ENCODE peak calls at places on chromosomes 11 and 22, in ten cellular contexts. One of them, this sample, is unnamed.

GRCh38 chr11:44791546-44791945 is 64.8 kb downstream of the TSPAN18 start:
- DNase-seq in suprapubic skin: peak; percentile 37
- DNase-seq in IMR-90: no peak
- DNase-seq in prostate gland: no peak
- DNase-seq in stomach: no peak
- DNase-seq in uterus: no peak
- DNase-seq in HCT116: no peak
- DNase-seq in A549: no peak
- DNase-seq in upper lobe of left lung: no peak
- DNase-seq in right lobe of liver: no peak
- DNase-seq in this sample: no peak

GRCh38 chr11:90204832-90205646 is 17.8 kb downstream of the CHORDC1 start:
- DNase-seq in A549: peak; percentile 32
- DNase-seq in IMR-90: peak; percentile 66
- DNase-seq in right lobe of liver: no peak
- DNase-seq in uterus: no peak
- DNase-seq in upper lobe of left lung: no peak
- DNase-seq in prostate gland: no peak
- DNase-seq in stomach: no peak
- DNase-seq in suprapubic skin: no peak
- DNase-seq in HCT116: peak; percentile 39
- DNase-seq in this sample: no peak

GRCh38 chr11:134761926-134762247 is 349.8 kb upstream of the B3GAT1 start:
- DNase-seq in stomach: no peak
- DNase-seq in suprapubic skin: no peak
- DNase-seq in prostate gland: no peak
- DNase-seq in IMR-90: no peak
- DNase-seq in uterus: no peak
- DNase-seq in A549: no peak
- DNase-seq in HCT116: no peak
- DNase-seq in upper lobe of left lung: peak; percentile 70
- DNase-seq in right lobe of liver: no peak
- DNase-seq in this sample: no peak

GRCh38 chr11:122100222-122101080 is 15.6 kb downstream of the BLID start:
- DNase-seq in suprapubic skin: peak; percentile 77
- DNase-seq in A549: no peak
- DNase-seq in stomach: no peak
- DNase-seq in upper lobe of left lung: peak; percentile 51
- DNase-seq in right lobe of liver: no peak
- DNase-seq in uterus: peak; percentile 84
- DNase-seq in prostate gland: peak; percentile 36
- DNase-seq in HCT116: no peak
- DNase-seq in IMR-90: peak; percentile 68
- DNase-seq in this sample: no peak

GRCh38 chr11:28616566-28616965 is 508.4 kb downstream of the METTL15 start:
- DNase-seq in HCT116: no peak
- DNase-seq in stomach: no peak
- DNase-seq in upper lobe of left lung: no peak
- DNase-seq in prostate gland: no peak
- DNase-seq in IMR-90: no peak
- DNase-seq in suprapubic skin: no peak
- DNase-seq in A549: no peak
- DNase-seq in uterus: no peak
- DNase-seq in right lobe of liver: no peak
- DNase-seq in this sample: no peak

GRCh38 chr11:74325649-74326645 is 14.5 kb upstream of the P4HA3 start:
- DNase-seq in suprapubic skin: peak; percentile 88
- DNase-seq in IMR-90: peak; percentile 94
- DNase-seq in stomach: peak; percentile 91
- DNase-seq in upper lobe of left lung: no peak
- DNase-seq in A549: no peak
- DNase-seq in uterus: peak; percentile 69
- DNase-seq in prostate gland: peak; percentile 53
- DNase-seq in right lobe of liver: no peak
- DNase-seq in HCT116: no peak
- DNase-seq in this sample: no peak

GRCh38 chr11:3950996-3951662 is 95.7 kb downstream of the STIM1 start:
- DNase-seq in stomach: no peak
- DNase-seq in IMR-90: peak; percentile 81
- DNase-seq in uterus: no peak
- DNase-seq in upper lobe of left lung: no peak
- DNase-seq in right lobe of liver: no peak
- DNase-seq in suprapubic skin: no peak
- DNase-seq in prostate gland: no peak
- DNase-seq in A549: no peak
- DNase-seq in HCT116: no peak
- DNase-seq in this sample: no peak

GRCh38 chr11:12802418-12803085 is 128.3 kb downstream of the TEAD1 start:
- DNase-seq in right lobe of liver: peak; percentile 90
- DNase-seq in HCT116: peak; percentile 97
- DNase-seq in prostate gland: peak; percentile 84
- DNase-seq in upper lobe of left lung: no peak
- DNase-seq in A549: peak; percentile 94
- DNase-seq in suprapubic skin: no peak
- DNase-seq in IMR-90: peak; percentile 90
- DNase-seq in uterus: peak; percentile 82
- DNase-seq in stomach: peak; percentile 92
- DNase-seq in this sample: no peak

GRCh38 chr11:69249641-69250502 is 44.1 kb upstream of the MYEOV start:
- DNase-seq in IMR-90: peak; percentile 69
- DNase-seq in prostate gland: no peak
- DNase-seq in suprapubic skin: peak; percentile 60
- DNase-seq in stomach: no peak
- DNase-seq in HCT116: no peak
- DNase-seq in A549: no peak
- DNase-seq in upper lobe of left lung: peak; percentile 79
- DNase-seq in uterus: no peak
- DNase-seq in right lobe of liver: no peak
- DNase-seq in this sample: no peak

GRCh38 chr22:27063841-27064240 is 406.5 kb downstream of the MIAT start:
- DNase-seq in prostate gland: no peak
- DNase-seq in IMR-90: no peak
- DNase-seq in stomach: no peak
- DNase-seq in right lobe of liver: no peak
- DNase-seq in A549: no peak
- DNase-seq in suprapubic skin: no peak
- DNase-seq in uterus: no peak
- DNase-seq in upper lobe of left lung: no peak
- DNase-seq in HCT116: no peak
- DNase-seq in this sample: no peak

GRCh38 chr11:74141274-74141695 is 29.5 kb downstream of the C2CD3 start:
- DNase-seq in prostate gland: peak; percentile 70
- DNase-seq in upper lobe of left lung: no peak
- DNase-seq in IMR-90: no peak
- DNase-seq in A549: no peak
- DNase-seq in HCT116: no peak
- DNase-seq in stomach: peak; percentile 47
- DNase-seq in uterus: no peak
- DNase-seq in right lobe of liver: no peak
- DNase-seq in suprapubic skin: no peak
- DNase-seq in this sample: no peak

GRCh38 chr11:75265851-75266531 is 25.4 kb downstream of the TPBGL start:
- DNase-seq in prostate gland: no peak
- DNase-seq in uterus: peak; percentile 9
- DNase-seq in stomach: no peak
- DNase-seq in IMR-90: peak; percentile 19
- DNase-seq in suprapubic skin: peak; percentile 56
- DNase-seq in A549: no peak
- DNase-seq in upper lobe of left lung: no peak
- DNase-seq in right lobe of liver: no peak
- DNase-seq in HCT116: no peak
- DNase-seq in this sample: no peak

GRCh38 chr11:27153136-27153535 is 112.5 kb downstream of the BBOX1 start:
- DNase-seq in right lobe of liver: no peak
- DNase-seq in suprapubic skin: no peak
- DNase-seq in A549: no peak
- DNase-seq in prostate gland: no peak
- DNase-seq in HCT116: no peak
- DNase-seq in upper lobe of left lung: no peak
- DNase-seq in IMR-90: no peak
- DNase-seq in uterus: no peak
- DNase-seq in stomach: no peak
- DNase-seq in this sample: no peak

GRCh38 chr11:35182317-35182939 is 43.5 kb downstream of the CD44 start:
- DNase-seq in upper lobe of left lung: no peak
- DNase-seq in right lobe of liver: no peak
- DNase-seq in IMR-90: no peak
- DNase-seq in prostate gland: peak; percentile 39
- DNase-seq in HCT116: no peak
- DNase-seq in stomach: no peak
- DNase-seq in uterus: no peak
- DNase-seq in suprapubic skin: no peak
- DNase-seq in A549: no peak
- DNase-seq in this sample: no peak
- TF ChIP-seq POLR2A in upper lobe of left lung: no peak
- TF ChIP-seq POLR2A in right lobe of liver: no peak
- TF ChIP-seq POLR2A in IMR-90: no peak
- TF ChIP-seq POLR2A in prostate gland: no peak
- TF ChIP-seq POLR2A in HCT116: no peak
- TF ChIP-seq POLR2A in stomach: no peak
- TF ChIP-seq POLR2A in uterus: no peak
- TF ChIP-seq POLR2A in suprapubic skin: no peak
- TF ChIP-seq POLR2A in A549: no peak
- TF ChIP-seq POLR2A in this sample: no peak

DNA sequence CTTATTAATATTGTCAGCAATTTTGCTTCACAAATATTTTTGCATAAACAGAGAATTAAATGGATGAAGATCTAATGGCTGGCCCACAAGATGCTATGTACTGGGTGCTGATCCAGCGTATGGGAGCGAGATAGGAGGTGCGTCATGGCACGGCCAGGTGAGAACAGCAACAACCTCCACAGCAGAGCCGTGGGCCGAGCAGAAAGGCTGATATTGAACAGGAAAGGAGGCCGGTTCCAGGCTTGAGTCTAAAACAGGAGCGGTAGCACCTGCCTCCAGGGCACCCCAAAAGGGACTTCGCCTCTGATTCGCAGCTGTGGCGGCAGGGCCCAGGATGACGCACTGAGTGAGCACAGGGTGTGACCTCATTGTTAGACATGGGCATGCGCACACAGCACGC is 1502.1 kb downstream of the TBC1D22A start:
- DNase-seq in suprapubic skin: no peak
- DNase-seq in prostate gland: no peak
- DNase-seq in stomach: no peak
- DNase-seq in uterus: no peak
- DNase-seq in right lobe of liver: no peak
- DNase-seq in A549: no peak
- DNase-seq in HCT116: no peak
- DNase-seq in upper lobe of left lung: no peak
- DNase-seq in IMR-90: no peak
- DNase-seq in this sample: no peak
- H3K9me3 ChIP-seq in suprapubic skin: no peaks in the 10 kb centered on the region
- H3K9me3 ChIP-seq in prostate gland: no peaks in the 10 kb centered on the region
- H3K9me3 ChIP-seq in stomach: no peaks in the 10 kb centered on the region
- H3K9me3 ChIP-seq in uterus: no peaks in the 10 kb centered on the region
- H3K9me3 ChIP-seq in right lobe of liver: no peaks in the 10 kb centered on the region
- H3K9me3 ChIP-seq in A549: no peaks in the 10 kb centered on the region
- H3K9me3 ChIP-seq in HCT116: no peaks in the 10 kb centered on the region
- H3K9me3 ChIP-seq in upper lobe of left lung: no peaks in the 10 kb centered on the region
- H3K9me3 ChIP-seq in IMR-90: peaks cover 66% of the 10 kb centered on the region
- H3K9me3 ChIP-seq in this sample: no peaks in the 10 kb centered on the region

GRCh38 chr22:20125201-20126174 is 6.1 kb upstream of the ZDHHC8 start:
- DNase-seq in suprapubic skin: no peak
- DNase-seq in upper lobe of left lung: peak; percentile 60
- DNase-seq in HCT116: no peak
- DNase-seq in prostate gland: no peak
- DNase-seq in stomach: peak; percentile 40
- DNase-seq in right lobe of liver: peak; percentile 74
- DNase-seq in IMR-90: no peak
- DNase-seq in uterus: no peak
- DNase-seq in A549: no peak
- DNase-seq in this sample: no peak
- TF ChIP-seq POLR2A in suprapubic skin: no peak
- TF ChIP-seq POLR2A in upper lobe of left lung: no peak
- TF ChIP-seq POLR2A in HCT116: no peak
- TF ChIP-seq POLR2A in prostate gland: no peak
- TF ChIP-seq POLR2A in stomach: no peak
- TF ChIP-seq POLR2A in right lobe of liver: no peak
- TF ChIP-seq POLR2A in IMR-90: no peak
- TF ChIP-seq POLR2A in uterus: no peak
- TF ChIP-seq POLR2A in A549: no peak
- TF ChIP-seq POLR2A in this sample: no peak

GRCh38 chr11:63491614-63492372 is 826 bp upstream of the PLAAT5 start:
- DNase-seq in uterus: no peak
- DNase-seq in prostate gland: no peak
- DNase-seq in right lobe of liver: no peak
- DNase-seq in suprapubic skin: no peak
- DNase-seq in HCT116: no peak
- DNase-seq in A549: no peak
- DNase-seq in IMR-90: peak; percentile 46
- DNase-seq in upper lobe of left lung: no peak
- DNase-seq in stomach: no peak
- DNase-seq in this sample: no peak

GRCh38 chr11:63492441-63492840 is 1.5 kb upstream of the PLAAT5 start:
- DNase-seq in right lobe of liver: no peak
- DNase-seq in uterus: no peak
- DNase-seq in upper lobe of left lung: no peak
- DNase-seq in prostate gland: no peak
- DNase-seq in IMR-90: no peak
- DNase-seq in A549: no peak
- DNase-seq in stomach: no peak
- DNase-seq in suprapubic skin: no peak
- DNase-seq in HCT116: no peak
- DNase-seq in this sample: no peak

GRCh38 chr11:63491240-63491587 is 247 bp upstream of the PLAAT5 start:
- DNase-seq in HCT116: no peak
- DNase-seq in suprapubic skin: no peak
- DNase-seq in A549: no peak
- DNase-seq in uterus: no peak
- DNase-seq in IMR-90: no peak
- DNase-seq in stomach: no peak
- DNase-seq in upper lobe of left lung: no peak
- DNase-seq in right lobe of liver: no peak
- DNase-seq in prostate gland: no peak
- DNase-seq in this sample: no peak

GRCh38 chr11:63489879-63490278 is 1.1 kb downstream of the PLAAT5 start:
- DNase-seq in HCT116: no peak
- DNase-seq in prostate gland: no peak
- DNase-seq in stomach: no peak
- DNase-seq in uterus: no peak
- DNase-seq in A549: no peak
- DNase-seq in suprapubic skin: no peak
- DNase-seq in upper lobe of left lung: no peak
- DNase-seq in right lobe of liver: no peak
- DNase-seq in IMR-90: no peak
- DNase-seq in this sample: no peak

DNA sequence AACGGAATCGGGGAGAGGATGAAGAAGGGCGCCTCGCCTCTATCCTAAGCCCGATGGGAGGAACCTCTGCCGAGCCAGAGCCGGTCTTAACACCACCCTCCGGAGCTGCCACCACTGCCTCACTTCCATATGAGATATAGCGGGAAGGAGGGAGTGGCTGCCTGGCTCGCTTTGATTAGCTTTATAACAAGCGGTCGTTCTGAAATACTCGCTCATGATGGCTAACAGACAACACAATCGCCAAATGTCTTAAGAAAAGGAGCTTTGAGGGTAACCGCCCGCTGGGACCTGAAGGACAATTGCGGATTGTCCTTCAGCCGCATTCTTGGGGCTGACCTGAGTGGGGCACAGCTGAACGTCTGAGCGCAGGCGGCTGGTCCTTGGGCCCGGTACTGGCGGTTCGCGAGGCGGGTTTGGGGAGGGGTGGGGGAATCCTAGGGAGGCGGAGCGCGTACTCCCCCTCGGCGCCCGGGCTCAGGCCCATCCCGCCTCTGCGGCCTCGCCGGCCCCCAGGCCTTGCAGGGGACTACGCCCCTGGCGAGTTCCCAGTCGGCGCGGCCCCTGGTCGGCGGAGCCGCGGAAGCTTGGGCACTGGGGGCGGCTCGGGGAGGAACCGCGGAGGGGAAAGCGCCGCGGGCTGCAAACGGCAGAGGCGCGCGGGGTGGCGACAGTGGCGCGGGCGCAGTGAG is at the start of gene PLAAT5:
- DNase-seq in A549: no peak
- DNase-seq in right lobe of liver: no peak
- DNase-seq in stomach: no peak
- DNase-seq in upper lobe of left lung: peak; percentile 90
- DNase-seq in uterus: peak; percentile 39
- DNase-seq in prostate gland: no peak
- DNase-seq in suprapubic skin: no peak
- DNase-seq in HCT116: no peak
- DNase-seq in IMR-90: no peak
- DNase-seq in this sample: no peak
- H3K9me3 ChIP-seq in A549: peaks cover 5% of the 10 kb centered on the region
- H3K9me3 ChIP-seq in right lobe of liver: no peaks in the 10 kb centered on the region
- H3K9me3 ChIP-seq in stomach: peaks cover 7% of the 10 kb centered on the region
- H3K9me3 ChIP-seq in upper lobe of left lung: peaks cover 2% of the 10 kb centered on the region
- H3K9me3 ChIP-seq in uterus: no peaks in the 10 kb centered on the region
- H3K9me3 ChIP-seq in prostate gland: no peaks in the 10 kb centered on the region
- H3K9me3 ChIP-seq in suprapubic skin: no peaks in the 10 kb centered on the region
- H3K9me3 ChIP-seq in HCT116: peaks cover 2% of the 10 kb centered on the region
- H3K9me3 ChIP-seq in IMR-90: no peaks in the 10 kb centered on the region
- H3K9me3 ChIP-seq in this sample: no peaks in the 10 kb centered on the region

This sample was measured in esophagus squamous epithelium.